ENCODE peak calls at places on chromosomes 2 and 18, in four cellular contexts. N is COR-L47, V is C1 segment of cervical spinal cord, K is lower lobe of right lung. O is an unnamed sample.

GRCh38 chr18:5729983-5730699 is 165.2 kb downstream of the TMEM200C start:
- DNase-seq in N (no peak), V (no peak), K (no peak), O (peak; percentile 2)

GRCh38 chr2:189836644-189837043 is 52.4 kb downstream of the PMS1 start:
- DNase-seq in N (no peak), V (no peak), K (no peak), O (no peak)

GRCh38 chr2:59150430-59150829 is 909.3 kb upstream of the FANCL start:
- DNase-seq in N (no peak), V (no peak), K (no peak), O (no peak)

GRCh38 chr2:102367331-102367971 is 11.9 kb downstream of the IL18R1 start:
- DNase-seq in N (no peak), V (no peak), K (no peak), O (no peak)

GRCh38 chr2:239918749-239919148 is 106.4 kb downstream of the NDUFA10 start:
- DNase-seq in N (no peak), V (no peak), K (no peak), O (no peak)

GRCh38 chr2:86052676-86053075 is 53.0 kb downstream of the POLR1A start:
- DNase-seq in N (no peak), V (no peak), K (no peak), O (no peak)

GRCh38 chr18:75360206-75360605 is 67.3 kb downstream of the SMIM21 start:
- DNase-seq in N (no peak), V (no peak), K (no peak), O (no peak)

GRCh38 chr2:1644427-1644826 is 99.9 kb downstream of the PXDN start:
- DNase-seq in N (no peak), V (no peak), K (no peak), O (no peak)

GRCh38 chr18:33751613-33752221 is 173.7 kb downstream of the ASXL3 start:
- DNase-seq in N (peak; percentile 75), V (no peak), K (no peak), O (no peak)

O was measured in gastrocnemius medialis.